ENCODE peak calls at places on chromosome 21, in six cellular contexts. One of them, this sample, is unnamed.

GRCh38 chr21:30209571-30209970 is 6.3 kb downstream of the CLDN8 start:
- DNase-seq in activated CD8-positive, alpha-beta T cell treated with anti-CD3 and anti-CD28 coated beads for 36 hours: no peak
- DNase-seq in mesothelial cell of epicardium: no peak
- DNase-seq in GM23338: peak; percentile 24
- DNase-seq in heart right ventricle: no peak
- DNase-seq in neural crest cell: peak; percentile 14
- DNase-seq in this sample: no peak

GRCh38 chr21:15908187-15908586 is 178.4 kb downstream of the USP25 start:
- DNase-seq in activated CD8-positive, alpha-beta T cell treated with anti-CD3 and anti-CD28 coated beads for 36 hours: no peak
- DNase-seq in neural crest cell: no peak
- DNase-seq in mesothelial cell of epicardium: no peak
- DNase-seq in GM23338: no peak
- DNase-seq in heart right ventricle: no peak
- DNase-seq in this sample: no peak

GRCh38 chr21:46099476-46099875 is 1.6 kb downstream of the COL6A2 start:
- DNase-seq in activated CD8-positive, alpha-beta T cell treated with anti-CD3 and anti-CD28 coated beads for 36 hours: peak; percentile 30
- DNase-seq in mesothelial cell of epicardium: no peak
- DNase-seq in neural crest cell: no peak
- DNase-seq in heart right ventricle: peak; percentile 47
- DNase-seq in GM23338: peak; percentile 57
- DNase-seq in this sample: no peak

GRCh38 chr21:23660560-23660959 is 1946.7 kb downstream of the MRPL39 start:
- DNase-seq in activated CD8-positive, alpha-beta T cell treated with anti-CD3 and anti-CD28 coated beads for 36 hours: no peak
- DNase-seq in GM23338: no peak
- DNase-seq in neural crest cell: no peak
- DNase-seq in heart right ventricle: no peak
- DNase-seq in mesothelial cell of epicardium: no peak
- DNase-seq in this sample: no peak

GRCh38 chr21:15000076-15000475 is 64.7 kb downstream of the NRIP1 start:
- DNase-seq in heart right ventricle: no peak
- DNase-seq in GM23338: no peak
- DNase-seq in neural crest cell: no peak
- DNase-seq in activated CD8-positive, alpha-beta T cell treated with anti-CD3 and anti-CD28 coated beads for 36 hours: no peak
- DNase-seq in mesothelial cell of epicardium: no peak
- DNase-seq in this sample: no peak

GRCh38 chr21:46599251-46599572 is 5.7 kb downstream of the S100B start:
- DNase-seq in heart right ventricle: no peak
- DNase-seq in GM23338: peak; percentile 22
- DNase-seq in neural crest cell: peak; percentile 46
- DNase-seq in activated CD8-positive, alpha-beta T cell treated with anti-CD3 and anti-CD28 coated beads for 36 hours: no peak
- DNase-seq in mesothelial cell of epicardium: no peak
- DNase-seq in this sample: no peak

GRCh38 chr21:42480736-42481135 is 15.3 kb downstream of the RSPH1 start:
- DNase-seq in GM23338: no peak
- DNase-seq in neural crest cell: no peak
- DNase-seq in mesothelial cell of epicardium: no peak
- DNase-seq in heart right ventricle: no peak
- DNase-seq in activated CD8-positive, alpha-beta T cell treated with anti-CD3 and anti-CD28 coated beads for 36 hours: no peak
- DNase-seq in this sample: no peak

GRCh38 chr21:32073593-32073992 is 200.8 kb downstream of the HUNK start:
- DNase-seq in mesothelial cell of epicardium: no peak
- DNase-seq in GM23338: no peak
- DNase-seq in heart right ventricle: no peak
- DNase-seq in activated CD8-positive, alpha-beta T cell treated with anti-CD3 and anti-CD28 coated beads for 36 hours: no peak
- DNase-seq in neural crest cell: no peak
- DNase-seq in this sample: no peak

GRCh38 chr21:17466166-17466565 is 46.7 kb upstream of the CXADR start:
- DNase-seq in mesothelial cell of epicardium: no peak
- DNase-seq in neural crest cell: no peak
- DNase-seq in GM23338: no peak
- DNase-seq in activated CD8-positive, alpha-beta T cell treated with anti-CD3 and anti-CD28 coated beads for 36 hours: no peak
- DNase-seq in heart right ventricle: no peak
- DNase-seq in this sample: no peak

GRCh38 chr21:32174819-32175218 is 104.0 kb downstream of the MIS18A start:
- DNase-seq in activated CD8-positive, alpha-beta T cell treated with anti-CD3 and anti-CD28 coated beads for 36 hours: no peak
- DNase-seq in GM23338: no peak
- DNase-seq in mesothelial cell of epicardium: no peak
- DNase-seq in neural crest cell: no peak
- DNase-seq in heart right ventricle: no peak
- DNase-seq in this sample: no peak

GRCh38 chr21:33543505-33544129 is 779 bp downstream of the SON start:
- DNase-seq in GM23338: no peak
- DNase-seq in activated CD8-positive, alpha-beta T cell treated with anti-CD3 and anti-CD28 coated beads for 36 hours: peak; percentile 83
- DNase-seq in mesothelial cell of epicardium: peak; percentile 63
- DNase-seq in neural crest cell: peak; percentile 72
- DNase-seq in heart right ventricle: peak; percentile 72
- DNase-seq in this sample: peak; percentile 57

GRCh38 chr21:41250519-41250918 is 66.1 kb upstream of the FAM3B start:
- DNase-seq in heart right ventricle: no peak
- DNase-seq in GM23338: no peak
- DNase-seq in neural crest cell: no peak
- DNase-seq in mesothelial cell of epicardium: no peak
- DNase-seq in activated CD8-positive, alpha-beta T cell treated with anti-CD3 and anti-CD28 coated beads for 36 hours: no peak
- DNase-seq in this sample: no peak

GRCh38 chr21:32423320-32423719 is 10.8 kb downstream of the EVA1C start:
- DNase-seq in activated CD8-positive, alpha-beta T cell treated with anti-CD3 and anti-CD28 coated beads for 36 hours: no peak
- DNase-seq in neural crest cell: no peak
- DNase-seq in mesothelial cell of epicardium: no peak
- DNase-seq in heart right ventricle: no peak
- DNase-seq in GM23338: no peak
- DNase-seq in this sample: no peak

GRCh38 chr21:22575165-22575584 is 1577.0 kb downstream of the NCAM2 start:
- DNase-seq in activated CD8-positive, alpha-beta T cell treated with anti-CD3 and anti-CD28 coated beads for 36 hours: peak; percentile 27
- DNase-seq in neural crest cell: peak; percentile 14
- DNase-seq in mesothelial cell of epicardium: no peak
- DNase-seq in heart right ventricle: no peak
- DNase-seq in GM23338: peak; percentile 72
- DNase-seq in this sample: no peak

GRCh38 chr21:41396452-41397107 is 29.5 kb upstream of the MX1 start:
- DNase-seq in mesothelial cell of epicardium: no peak
- DNase-seq in heart right ventricle: no peak
- DNase-seq in activated CD8-positive, alpha-beta T cell treated with anti-CD3 and anti-CD28 coated beads for 36 hours: no peak
- DNase-seq in neural crest cell: no peak
- DNase-seq in GM23338: peak; percentile 18
- DNase-seq in this sample: no peak

GRCh38 chr21:17602874-17603273 is 9.8 kb downstream of the BTG3 start:
- DNase-seq in GM23338: no peak
- DNase-seq in mesothelial cell of epicardium: no peak
- DNase-seq in activated CD8-positive, alpha-beta T cell treated with anti-CD3 and anti-CD28 coated beads for 36 hours: no peak
- DNase-seq in neural crest cell: no peak
- DNase-seq in heart right ventricle: no peak
- DNase-seq in this sample: no peak

GRCh38 chr21:32207096-32207716 is 71.6 kb downstream of the MIS18A start:
- DNase-seq in activated CD8-positive, alpha-beta T cell treated with anti-CD3 and anti-CD28 coated beads for 36 hours: no peak
- DNase-seq in heart right ventricle: no peak
- DNase-seq in GM23338: no peak
- DNase-seq in neural crest cell: no peak
- DNase-seq in mesothelial cell of epicardium: no peak
- DNase-seq in this sample: no peak

GRCh38 chr21:27571706-27572105 is 604.8 kb upstream of the ADAMTS5 start:
- DNase-seq in heart right ventricle: no peak
- DNase-seq in neural crest cell: no peak
- DNase-seq in GM23338: no peak
- DNase-seq in activated CD8-positive, alpha-beta T cell treated with anti-CD3 and anti-CD28 coated beads for 36 hours: no peak
- DNase-seq in mesothelial cell of epicardium: no peak
- DNase-seq in this sample: no peak

GRCh38 chr21:41931041-41931451 is 22.8 kb downstream of the C2CD2 start:
- DNase-seq in neural crest cell: no peak
- DNase-seq in heart right ventricle: no peak
- DNase-seq in activated CD8-positive, alpha-beta T cell treated with anti-CD3 and anti-CD28 coated beads for 36 hours: no peak
- DNase-seq in GM23338: no peak
- DNase-seq in mesothelial cell of epicardium: no peak
- DNase-seq in this sample: no peak

GRCh38 chr21:45894107-45894810 is 87.3 kb upstream of the COL6A1 start:
- DNase-seq in activated CD8-positive, alpha-beta T cell treated with anti-CD3 and anti-CD28 coated beads for 36 hours: no peak
- DNase-seq in neural crest cell: no peak
- DNase-seq in heart right ventricle: peak; percentile 45
- DNase-seq in GM23338: no peak
- DNase-seq in mesothelial cell of epicardium: no peak
- DNase-seq in this sample: no peak

GRCh38 chr21:41642399-41642798 is 124.5 kb downstream of the RIPK4 start:
- DNase-seq in activated CD8-positive, alpha-beta T cell treated with anti-CD3 and anti-CD28 coated beads for 36 hours: no peak
- DNase-seq in mesothelial cell of epicardium: no peak
- DNase-seq in neural crest cell: no peak
- DNase-seq in heart right ventricle: no peak
- DNase-seq in GM23338: no peak
- DNase-seq in this sample: no peak

GRCh38 chr21:17552410-17552809 is 39.6 kb downstream of the CXADR start:
- DNase-seq in GM23338: no peak
- DNase-seq in activated CD8-positive, alpha-beta T cell treated with anti-CD3 and anti-CD28 coated beads for 36 hours: no peak
- DNase-seq in neural crest cell: no peak
- DNase-seq in heart right ventricle: no peak
- DNase-seq in mesothelial cell of epicardium: no peak
- DNase-seq in this sample: no peak

DNA sequence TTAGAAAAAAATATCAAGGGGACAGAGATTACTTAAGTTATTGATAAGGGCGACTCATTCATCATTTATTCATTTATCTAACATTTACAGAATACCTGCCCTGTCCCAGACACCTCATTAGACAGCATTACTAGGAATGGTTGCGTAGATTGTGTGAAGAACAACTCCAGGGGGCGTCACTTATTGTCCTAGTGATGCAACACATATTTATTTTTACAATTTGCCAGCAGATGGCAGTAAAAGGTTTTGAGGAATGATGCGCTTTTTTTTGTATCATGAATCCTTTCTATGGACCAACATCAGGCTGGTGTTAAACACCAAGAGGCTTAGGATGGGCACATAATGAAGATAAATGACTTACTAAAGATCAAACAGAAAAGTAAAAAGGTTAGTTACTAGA is 5.5 kb downstream of the NCAM2 start:
- DNase-seq in activated CD8-positive, alpha-beta T cell treated with anti-CD3 and anti-CD28 coated beads for 36 hours: no peak
- DNase-seq in neural crest cell: no peak
- DNase-seq in mesothelial cell of epicardium: no peak
- DNase-seq in heart right ventricle: no peak
- DNase-seq in GM23338: peak; percentile 90
- DNase-seq in this sample: no peak
- TF ChIP-seq CTCF in activated CD8-positive, alpha-beta T cell treated with anti-CD3 and anti-CD28 coated beads for 36 hours: peak; percentile 48
- TF ChIP-seq CTCF in neural crest cell: peak; percentile 59
- TF ChIP-seq CTCF in mesothelial cell of epicardium: peak; percentile 40
- TF ChIP-seq CTCF in heart right ventricle: no peak
- TF ChIP-seq CTCF in GM23338: peak; percentile 98
- TF ChIP-seq CTCF in this sample: peak; percentile 17

GRCh38 chr21:44299458-44300261 is at the start of gene PFKL:
- DNase-seq in mesothelial cell of epicardium: peak; percentile 52
- DNase-seq in neural crest cell: peak; percentile 47
- DNase-seq in heart right ventricle: peak; percentile 79
- DNase-seq in activated CD8-positive, alpha-beta T cell treated with anti-CD3 and anti-CD28 coated beads for 36 hours: peak; percentile 84
- DNase-seq in GM23338: peak; percentile 72
- DNase-seq in this sample: peak; percentile 92

GRCh38 chr21:44299085-44299457 is 782 bp upstream of the PFKL start:
- DNase-seq in GM23338: no peak
- DNase-seq in heart right ventricle: no peak
- DNase-seq in neural crest cell: no peak
- DNase-seq in mesothelial cell of epicardium: no peak
- DNase-seq in activated CD8-positive, alpha-beta T cell treated with anti-CD3 and anti-CD28 coated beads for 36 hours: peak; percentile 70
- DNase-seq in this sample: no peak

GRCh38 chr21:44301961-44302406 is 2.1 kb downstream of the PFKL start:
- DNase-seq in activated CD8-positive, alpha-beta T cell treated with anti-CD3 and anti-CD28 coated beads for 36 hours: no peak
- DNase-seq in heart right ventricle: no peak
- DNase-seq in neural crest cell: no peak
- DNase-seq in GM23338: no peak
- DNase-seq in mesothelial cell of epicardium: no peak
- DNase-seq in this sample: no peak

GRCh38 chr21:44301093-44301492 is 1.2 kb downstream of the PFKL start:
- DNase-seq in activated CD8-positive, alpha-beta T cell treated with anti-CD3 and anti-CD28 coated beads for 36 hours: no peak
- DNase-seq in neural crest cell: no peak
- DNase-seq in heart right ventricle: no peak
- DNase-seq in mesothelial cell of epicardium: no peak
- DNase-seq in GM23338: no peak
- DNase-seq in this sample: no peak

GRCh38 chr21:44300262-44300959 is 558 bp downstream of the PFKL start:
- DNase-seq in activated CD8-positive, alpha-beta T cell treated with anti-CD3 and anti-CD28 coated beads for 36 hours: peak; percentile 71
- DNase-seq in GM23338: peak; percentile 61
- DNase-seq in neural crest cell: peak; percentile 33
- DNase-seq in heart right ventricle: peak; percentile 80
- DNase-seq in mesothelial cell of epicardium: peak; percentile 52
- DNase-seq in this sample: peak; percentile 84
- TF ChIP-seq CTCF in activated CD8-positive, alpha-beta T cell treated with anti-CD3 and anti-CD28 coated beads for 36 hours: no peak
- TF ChIP-seq CTCF in GM23338: no peak
- TF ChIP-seq CTCF in neural crest cell: no peak
- TF ChIP-seq CTCF in heart right ventricle: no peak
- TF ChIP-seq CTCF in mesothelial cell of epicardium: no peak
- TF ChIP-seq CTCF in this sample: no peak

DNA sequence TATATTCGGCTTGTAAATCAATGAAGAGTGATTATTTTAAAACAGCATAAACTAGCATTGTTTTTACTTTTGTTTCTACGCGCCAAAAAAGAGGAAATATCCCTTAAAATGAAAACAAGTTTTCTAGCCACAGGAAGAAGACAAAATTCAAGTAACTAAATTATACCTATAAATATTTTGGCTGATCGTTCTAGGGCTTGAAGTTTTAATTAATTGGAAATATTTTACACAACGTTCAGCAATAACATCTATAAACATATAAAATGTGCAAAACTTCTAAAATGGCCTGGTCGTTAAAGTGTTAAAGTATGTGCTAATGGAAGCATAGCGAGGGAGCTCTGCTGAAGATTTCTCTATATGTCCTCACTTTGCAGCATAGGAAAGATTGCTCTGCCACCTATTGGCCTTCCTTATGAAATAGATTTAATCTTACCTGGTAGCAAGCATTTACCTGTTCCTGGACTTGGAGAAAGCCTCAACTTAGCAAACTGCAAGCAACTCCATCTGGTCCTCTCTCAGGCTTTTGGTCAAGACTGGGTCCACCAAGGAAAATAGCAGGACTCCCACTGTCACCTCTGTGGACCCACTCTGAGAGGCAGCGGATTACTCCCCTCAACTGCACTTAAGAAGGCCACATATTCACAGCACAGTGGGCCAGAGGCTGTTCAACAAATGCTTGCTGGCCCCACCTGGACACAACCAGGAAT is 351.3 kb upstream of the RUNX1 start:
- DNase-seq in neural crest cell: no peak
- DNase-seq in mesothelial cell of epicardium: no peak
- DNase-seq in GM23338: peak; percentile 71
- DNase-seq in activated CD8-positive, alpha-beta T cell treated with anti-CD3 and anti-CD28 coated beads for 36 hours: peak; percentile 43
- DNase-seq in heart right ventricle: no peak
- DNase-seq in this sample: peak; percentile 65
- TF ChIP-seq CTCF in neural crest cell: peak; percentile 71
- TF ChIP-seq CTCF in mesothelial cell of epicardium: peak; percentile 37
- TF ChIP-seq CTCF in GM23338: peak; percentile 63
- TF ChIP-seq CTCF in activated CD8-positive, alpha-beta T cell treated with anti-CD3 and anti-CD28 coated beads for 36 hours: peak; percentile 73
- TF ChIP-seq CTCF in heart right ventricle: peak; percentile 17
- TF ChIP-seq CTCF in this sample: peak; percentile 60

DNA sequence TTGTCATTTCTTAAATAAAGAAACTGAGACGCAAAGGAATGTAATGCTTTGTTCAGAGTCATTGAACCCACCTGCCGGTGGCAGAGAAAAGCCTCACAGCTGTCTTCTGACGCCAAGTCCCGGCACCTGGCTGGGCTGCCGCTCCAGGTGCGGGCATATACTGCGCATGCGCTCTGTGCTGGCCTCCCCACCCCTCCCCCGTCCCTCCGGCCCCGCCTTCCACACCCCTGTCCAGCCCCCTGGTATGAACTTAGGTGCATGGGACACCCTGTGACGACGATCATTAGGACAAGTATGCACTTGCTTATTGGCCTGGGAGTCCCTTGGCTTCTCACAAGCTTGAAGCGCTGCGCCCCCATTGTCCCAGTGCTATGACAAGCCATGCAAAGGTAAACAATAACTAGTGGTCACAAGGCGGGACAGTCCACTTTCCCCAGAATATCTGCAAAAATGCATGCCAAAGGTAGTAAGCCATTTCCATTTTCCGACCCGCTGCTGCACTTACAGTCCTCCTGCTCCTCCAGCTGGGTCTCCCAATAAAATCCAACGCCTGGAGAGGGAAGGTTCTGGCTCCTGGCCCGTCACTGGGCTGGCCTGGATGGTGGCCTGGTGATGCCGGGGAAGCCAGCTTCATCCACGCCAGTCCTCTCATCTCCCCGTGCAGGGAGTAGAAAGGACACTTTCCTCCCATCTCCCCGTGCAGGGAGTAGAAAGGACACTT is 100.4 kb downstream of the PSMG1 start:
- DNase-seq in GM23338: peak; percentile 55
- DNase-seq in activated CD8-positive, alpha-beta T cell treated with anti-CD3 and anti-CD28 coated beads for 36 hours: no peak
- DNase-seq in mesothelial cell of epicardium: no peak
- DNase-seq in heart right ventricle: no peak
- DNase-seq in neural crest cell: no peak
- DNase-seq in this sample: no peak
- TF ChIP-seq CTCF in GM23338: no peak
- TF ChIP-seq CTCF in activated CD8-positive, alpha-beta T cell treated with anti-CD3 and anti-CD28 coated beads for 36 hours: no peak
- TF ChIP-seq CTCF in mesothelial cell of epicardium: no peak
- TF ChIP-seq CTCF in heart right ventricle: no peak
- TF ChIP-seq CTCF in neural crest cell: no peak
- TF ChIP-seq CTCF in this sample: no peak

This sample was measured in GM10248.